ENCODE peak calls at places on chromosomes 6 and 20, in six cellular contexts. O, E, M, U, T and Z are unnamed samples.

GRCh38 chr20:1083431-1084080 is 34.8 kb upstream of the PSMF1 start:
- DNase-seq in O (no peak), E (no peak), M (no peak), U (peak; percentile 7), T (no peak), Z (no peak)

GRCh38 chr20:10654630-10655029 is 19.2 kb downstream of the JAG1 start:
- DNase-seq in O (peak; percentile 75), E (no peak), M (no peak), U (no peak), T (no peak), Z (no peak)

GRCh38 chr6:31462026-31462963 is 35.6 kb upstream of the MICB start:
- DNase-seq in O (no peak), E (no peak), M (peak; percentile 23), U (peak; percentile 55), T (no peak), Z (peak; percentile 22)

GRCh38 chr6:2158596-2159271 is 86.7 kb downstream of the GMDS start:
- DNase-seq in O (peak; percentile 60), E (no peak), M (peak; percentile 20), U (peak; percentile 12), T (no peak), Z (peak; percentile 28)

GRCh38 chr20:52003976-52004375 is 187.6 kb downstream of the ZFP64 start:
- DNase-seq in O (peak; percentile 93), E (no peak), M (no peak), U (no peak), T (no peak), Z (no peak)

GRCh38 chr6:28188111-28188979 is 36.7 kb upstream of the ZSCAN9 start:
- DNase-seq in O (no peak), E (no peak), M (no peak), U (no peak), T (no peak), Z (no peak)

GRCh38 chr20:45611054-45611453 is 18.5 kb upstream of the WFDC10A start:
- DNase-seq in O (no peak), E (no peak), M (peak; percentile 89), U (peak; percentile 75), T (no peak), Z (peak; percentile 43)

GRCh38 chr6:78611097-78611625 is 256.2 kb upstream of the IRAK1BP1 start:
- DNase-seq in O (peak; percentile 19), E (no peak), M (no peak), U (no peak), T (no peak), Z (no peak)

GRCh38 chr20:22740829-22741228 is 156.5 kb upstream of the FOXA2 start:
- DNase-seq in O (no peak), E (no peak), M (no peak), U (no peak), T (no peak), Z (no peak)

GRCh38 chr6:90289902-90290301 is 6.7 kb downstream of the BACH2 start:
- DNase-seq in O (no peak), E (no peak), M (no peak), U (no peak), T (no peak), Z (no peak)

GRCh38 chr20:60957621-60958020 is 294.4 kb upstream of the CDH4 start:
- DNase-seq in O (no peak), E (no peak), M (no peak), U (no peak), T (no peak), Z (no peak)

GRCh38 chr6:118188561-118188960 is 281.5 kb downstream of the SLC35F1 start:
- DNase-seq in O (no peak), E (no peak), M (no peak), U (no peak), T (no peak), Z (no peak)

GRCh38 chr6:151005896-151006632 is 140.6 kb downstream of the MTHFD1L start:
- DNase-seq in O (peak; percentile 85), E (no peak), M (no peak), U (no peak), T (no peak), Z (peak; percentile 36)

GRCh38 chr6:156971153-156971882 is 194.1 kb downstream of the ARID1B start:
- DNase-seq in O (peak; percentile 34), E (no peak), M (no peak), U (no peak), T (no peak), Z (no peak)

GRCh38 chr20:9926476-9926875 is 87.6 kb upstream of the PAK5 start:
- DNase-seq in O (no peak), E (no peak), M (no peak), U (no peak), T (no peak), Z (no peak)

GRCh38 chr20:17557675-17558006 is 12.2 kb upstream of the DSTN start:
- DNase-seq in O (no peak), E (no peak), M (peak; percentile 79), U (peak; percentile 94), T (no peak), Z (peak; percentile 87)

GRCh38 chr20:50848341-50848808 is 53.5 kb downstream of the BCAS4 start:
- DNase-seq in O (no peak), E (no peak), M (no peak), U (no peak), T (no peak), Z (peak; percentile 70)

GRCh38 chr20:17504326-17504897 is 26.8 kb downstream of the BFSP1 start:
- DNase-seq in O (no peak), E (no peak), M (no peak), U (no peak), T (no peak), Z (no peak)

GRCh38 chr6:151399679-151400078 is 8.3 kb upstream of the ZBTB2 start:
- DNase-seq in O (no peak), E (no peak), M (no peak), U (no peak), T (no peak), Z (no peak)

GRCh38 chr6:109308018-109308492 is 74.2 kb downstream of the CD164 start:
- DNase-seq in O (no peak), E (peak; percentile 51), M (peak; percentile 67), U (peak; percentile 63), T (no peak), Z (peak; percentile 91)

GRCh38 chr20:52312131-52312729 is 120.7 kb upstream of the ZFP64 start:
- DNase-seq in O (peak; percentile 68), E (peak; percentile 40), M (peak; percentile 55), U (peak; percentile 60), T (no peak), Z (peak; percentile 78)

GRCh38 chr6:37517411-37517812 is 17.7 kb upstream of the CCDC167 start:
- DNase-seq in O (peak; percentile 51), E (no peak), M (no peak), U (no peak), T (peak; percentile 40), Z (no peak)

GRCh38 chr6:80341330-80341729 is 234.9 kb downstream of the BCKDHB start:
- DNase-seq in O (peak; percentile 50), E (no peak), M (no peak), U (peak; percentile 92), T (no peak), Z (peak; percentile 15)

GRCh38 chr20:5484926-5485325 is 168.2 kb upstream of the PROKR2 start:
- DNase-seq in O (no peak), E (no peak), M (no peak), U (no peak), T (no peak), Z (no peak)

GRCh38 chr20:43570496-43570895 is 11.7 kb downstream of the SGK2 start:
- DNase-seq in O (no peak), E (no peak), M (no peak), U (no peak), T (no peak), Z (no peak)

GRCh38 chr20:46712056-46712636 is 2.7 kb downstream of the SLC2A10 start:
- DNase-seq in O (no peak), E (no peak), M (no peak), U (no peak), T (no peak), Z (no peak)

GRCh38 chr6:13373488-13373886 is 45.1 kb upstream of the TBC1D7 start:
- DNase-seq in O (no peak), E (no peak), M (no peak), U (peak; percentile 22), T (no peak), Z (peak; percentile 41)

GRCh38 chr6:21846541-21847451 is 253.2 kb downstream of the SOX4 start:
- DNase-seq in O (peak; percentile 99), E (peak; percentile 41), M (peak; percentile 26), U (peak; percentile 37), T (no peak), Z (peak; percentile 42)

GRCh38 chr6:147911686-147912085 is 403.2 kb downstream of the SAMD5 start:
- DNase-seq in O (no peak), E (no peak), M (no peak), U (no peak), T (no peak), Z (no peak)

GRCh38 chr6:134074151-134074712 is 21.8 kb upstream of the SLC2A12 start:
- DNase-seq in O (peak; percentile 99), E (peak; percentile 7), M (no peak), U (no peak), T (no peak), Z (peak; percentile 29)